ENCODE peak calls at places on chromosomes 1 and 21, in nine cellular contexts. H is left ventricle myocardium inferior, X is foreskin fibroblast, Y is HFFc6, B is D721Med, F is nephron progenitor cell, I is thyroid gland, A is coronary artery, L is RWPE2. S is an unnamed sample.

GRCh38 chr1:84570436-84571149 is 3.6 kb downstream of the CTBS start:
- DNase-seq in I (no peak), B (no peak), X (no peak), A (no peak), L (no peak), Y (peak), H (no peak), F (no peak), S (no peak)

GRCh38 chr1:209621329-209621728 is 30.9 kb downstream of the LAMB3 start:
- DNase-seq in F (no peak), L (no peak), B (no peak), X (no peak), I (peak), H (no peak), A (no peak), Y (no peak), S (no peak)

GRCh38 chr1:221104596-221104995 is 225.4 kb downstream of the HLX start:
- DNase-seq in X (no peak), B (no peak), H (no peak), F (no peak), Y (no peak), I (no peak), L (no peak), A (no peak), S (no peak)

GRCh38 chr1:77900687-77901293 is 12.4 kb downstream of the NEXN start:
- DNase-seq in X (peak), Y (peak), F (peak), I (peak), B (no peak), L (no peak), A (no peak), H (no peak), S (no peak)

GRCh38 chr21:41011968-41012367 is 156.0 kb upstream of the BACE2 start:
- DNase-seq in I (no peak), B (no peak), Y (no peak), L (no peak), H (no peak), F (no peak), X (no peak), A (no peak), S (no peak)

GRCh38 chr1:182269097-182269496 is 122.5 kb downstream of the GLUL start:
- DNase-seq in H (no peak), X (no peak), F (no peak), L (no peak), Y (no peak), A (no peak), I (no peak), B (no peak), S (no peak)

GRCh38 chr1:214660900-214661299 is 57.9 kb downstream of the CENPF start:
- DNase-seq in Y (peak), A (no peak), B (no peak), H (no peak), X (peak), L (no peak), I (peak), F (peak), S (no peak)

GRCh38 chr1:245019904-245020486 is 134.8 kb upstream of the KIF26B start:
- DNase-seq in L (no peak), F (no peak), X (no peak), Y (no peak), A (no peak), B (no peak), H (no peak), I (no peak), S (no peak)

GRCh38 chr21:44872568-44873355 is 728 bp downstream of the PTTG1IP start:
- DNase-seq in L (peak), B (no peak), I (peak), A (peak), Y (peak), X (no peak), F (peak), H (peak), S (peak)

GRCh38 chr1:11045428-11046269 is 1.4 kb downstream of the MASP2 start:
- DNase-seq in Y (no peak), A (no peak), L (no peak), H (no peak), F (peak), B (no peak), I (no peak), X (no peak), S (no peak)

GRCh38 chr1:145947551-145947950 is 10.3 kb downstream of the LIX1L start:
- DNase-seq in Y (no peak), X (no peak), I (no peak), A (no peak), F (no peak), H (no peak), B (no peak), L (no peak), S (no peak)

DNA sequence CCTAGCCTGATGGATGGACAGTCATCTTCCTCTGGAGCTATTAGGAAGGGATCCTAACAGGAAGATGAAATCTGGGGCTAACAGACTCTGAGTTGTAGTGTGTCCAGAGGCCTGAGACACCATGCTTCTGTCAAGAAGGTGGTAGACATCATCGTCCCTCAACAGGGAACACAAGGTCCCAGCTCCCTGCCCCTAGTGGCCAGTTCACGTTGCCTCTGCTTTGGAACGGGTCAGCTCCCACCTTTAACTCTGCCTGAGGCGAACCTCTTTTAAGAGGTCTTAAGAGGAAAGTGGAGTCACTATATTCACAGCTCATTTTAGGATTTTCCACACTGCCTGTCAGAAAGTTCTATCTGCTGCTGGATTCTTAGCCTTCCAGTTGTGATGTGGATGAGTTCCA is 28.3 kb downstream of the LRRC71 start:
- DNase-seq in H (no peak), B (no peak), A (no peak), Y (no peak), X (no peak), I (no peak), F (no peak), L (no peak), S (no peak)
- TF ChIP-seq CTCF in H (no peak), B (no peak), A (no peak), Y (peak), X (peak), I (no peak), F (no peak), L (peak), S (peak)

DNA sequence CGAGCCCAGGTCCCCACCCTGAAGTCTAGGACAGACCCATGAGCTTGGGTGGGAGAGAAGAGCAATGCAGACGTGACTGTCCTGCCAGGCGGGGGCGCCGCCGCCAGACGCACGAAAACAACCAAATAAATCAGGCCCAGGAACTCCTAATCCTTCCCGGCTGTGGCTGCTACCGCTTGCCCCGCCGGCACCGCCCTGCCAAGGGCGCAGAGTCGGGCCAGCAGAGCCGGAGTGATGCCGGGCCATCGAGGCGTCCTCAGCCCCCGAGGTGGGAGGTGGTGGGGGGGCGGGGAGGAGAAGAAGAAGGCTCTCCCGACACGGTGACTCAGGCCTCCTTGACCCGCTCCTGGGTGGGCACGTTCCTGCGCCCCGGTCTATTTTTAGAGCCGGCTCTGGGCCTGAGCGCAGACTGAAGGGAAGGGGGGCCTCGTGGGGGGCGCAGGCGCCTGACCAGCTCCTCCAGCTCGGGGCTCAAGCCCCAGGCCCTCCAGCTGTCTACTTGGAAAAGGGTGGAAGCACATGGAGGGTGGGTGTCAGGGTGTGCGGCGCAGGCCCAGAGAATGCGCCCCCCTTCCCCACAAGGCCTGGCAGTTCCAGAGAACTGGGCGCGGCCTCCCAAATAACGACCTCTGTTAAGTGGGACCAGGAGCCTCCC is 10.8 kb upstream of the COL16A1 start:
- DNase-seq in L (no peak), A (peak), H (peak), Y (peak), I (peak), B (no peak), X (peak), F (peak), S (no peak)
- TF ChIP-seq CTCF in L (no peak), A (no peak), H (peak), Y (peak), I (peak), B (peak), X (no peak), F (peak), S (peak)

GRCh38 chr1:111197598-111198289 is 2.7 kb downstream of the DENND2D start:
- DNase-seq in H (no peak), I (no peak), A (no peak), L (no peak), F (peak), Y (no peak), B (no peak), X (no peak), S (no peak)
- TF ChIP-seq CTCF in H (peak), I (no peak), A (no peak), L (no peak), F (no peak), Y (peak), B (peak), X (peak), S (peak)

GRCh38 chr1:24929091-24929875 is 793 bp downstream of the RUNX3 start:
- DNase-seq in A (no peak), B (no peak), F (peak), Y (no peak), H (no peak), X (no peak), L (no peak), I (no peak), S (no peak)

GRCh38 chr1:24930703-24931480 is 816 bp upstream of the RUNX3 start:
- DNase-seq in Y (no peak), L (no peak), B (no peak), I (no peak), F (peak), X (no peak), H (no peak), A (no peak), S (no peak)

GRCh38 chr1:24931481-24932221 is 1.6 kb upstream of the RUNX3 start:
- DNase-seq in H (no peak), L (no peak), A (no peak), Y (no peak), B (no peak), I (no peak), F (peak), X (no peak), S (no peak)

GRCh38 chr1:24928631-24929090 is 1.4 kb downstream of the RUNX3 start:
- DNase-seq in B (no peak), A (no peak), L (no peak), Y (no peak), H (no peak), X (no peak), F (peak), I (no peak), S (no peak)

DNA sequence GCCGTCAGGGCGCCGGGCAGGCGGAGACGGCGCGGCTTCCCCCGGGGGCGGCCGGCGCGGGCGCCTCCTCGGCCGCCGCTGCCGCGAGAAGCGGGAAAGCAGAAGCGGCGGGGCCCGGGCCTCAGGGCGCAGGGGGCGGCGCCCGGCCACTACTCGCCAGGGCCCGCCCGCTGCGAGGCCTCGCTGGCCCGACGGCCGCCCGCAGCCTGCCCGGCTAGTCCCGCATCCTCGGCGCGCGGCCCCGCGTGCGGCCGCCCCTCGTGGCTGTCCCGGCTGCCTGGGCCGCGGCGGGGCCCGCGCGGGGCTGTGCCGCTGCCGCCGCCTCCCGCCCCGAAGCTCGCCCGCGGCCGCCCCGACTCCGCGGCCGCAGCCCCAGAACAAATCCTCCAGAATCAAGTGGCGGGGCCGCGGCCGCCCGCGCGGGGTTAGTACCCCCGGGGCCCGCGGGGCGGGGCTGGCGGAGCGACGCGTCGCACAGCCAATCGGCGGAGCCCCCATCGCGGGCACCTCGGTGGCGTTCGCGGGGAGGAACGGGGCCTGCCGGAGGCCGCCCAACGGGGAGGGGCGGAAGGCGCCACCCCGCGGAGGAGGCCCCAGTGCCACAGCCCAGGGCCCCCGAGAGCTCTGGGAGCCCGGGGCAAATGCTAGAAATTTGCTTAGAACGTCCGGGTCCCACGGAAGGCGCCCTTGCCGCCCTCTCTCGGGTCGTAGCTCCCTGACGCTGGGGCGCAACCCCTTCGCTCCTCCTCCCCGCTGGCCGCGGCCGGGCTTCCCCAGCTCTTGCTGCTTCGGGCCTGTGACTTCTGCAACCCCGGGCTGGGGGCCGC is at the start of gene RUNX3:
- DNase-seq in X (no peak), A (no peak), F (peak), H (peak), B (peak), Y (no peak), I (peak), L (no peak), S (no peak)
- TF ChIP-seq CTCF in X (no peak), A (no peak), F (no peak), H (no peak), B (no peak), Y (no peak), I (no peak), L (no peak), S (no peak)

GRCh38 chr1:61337037-61337436 is 254.7 kb downstream of the NFIA start:
- DNase-seq in A (no peak), Y (no peak), L (no peak), H (no peak), I (peak), B (no peak), X (no peak), F (no peak), S (no peak)
- TF ChIP-seq CTCF in A (no peak), Y (peak), L (no peak), H (peak), I (peak), B (no peak), X (peak), F (no peak), S (peak)

GRCh38 chr1:45526135-45526644 is 4.5 kb upstream of the PRDX1 start:
- DNase-seq in X (no peak), Y (no peak), F (no peak), B (no peak), I (peak), L (no peak), A (no peak), H (no peak), S (no peak)

GRCh38 chr1:45518910-45519309 is 2.8 kb downstream of the PRDX1 start:
- DNase-seq in X (no peak), Y (no peak), L (no peak), H (no peak), A (no peak), B (no peak), F (no peak), I (peak), S (no peak)

GRCh38 chr1:45516465-45516864 is 5.2 kb downstream of the PRDX1 start:
- DNase-seq in L (no peak), F (no peak), A (no peak), H (no peak), X (no peak), B (no peak), I (no peak), Y (no peak), S (no peak)

GRCh38 chr1:45522324-45523104 is 830 bp upstream of the PRDX1 start:
- DNase-seq in F (no peak), B (no peak), A (no peak), X (peak), Y (peak), H (no peak), L (no peak), I (no peak), S (no peak)

DNA sequence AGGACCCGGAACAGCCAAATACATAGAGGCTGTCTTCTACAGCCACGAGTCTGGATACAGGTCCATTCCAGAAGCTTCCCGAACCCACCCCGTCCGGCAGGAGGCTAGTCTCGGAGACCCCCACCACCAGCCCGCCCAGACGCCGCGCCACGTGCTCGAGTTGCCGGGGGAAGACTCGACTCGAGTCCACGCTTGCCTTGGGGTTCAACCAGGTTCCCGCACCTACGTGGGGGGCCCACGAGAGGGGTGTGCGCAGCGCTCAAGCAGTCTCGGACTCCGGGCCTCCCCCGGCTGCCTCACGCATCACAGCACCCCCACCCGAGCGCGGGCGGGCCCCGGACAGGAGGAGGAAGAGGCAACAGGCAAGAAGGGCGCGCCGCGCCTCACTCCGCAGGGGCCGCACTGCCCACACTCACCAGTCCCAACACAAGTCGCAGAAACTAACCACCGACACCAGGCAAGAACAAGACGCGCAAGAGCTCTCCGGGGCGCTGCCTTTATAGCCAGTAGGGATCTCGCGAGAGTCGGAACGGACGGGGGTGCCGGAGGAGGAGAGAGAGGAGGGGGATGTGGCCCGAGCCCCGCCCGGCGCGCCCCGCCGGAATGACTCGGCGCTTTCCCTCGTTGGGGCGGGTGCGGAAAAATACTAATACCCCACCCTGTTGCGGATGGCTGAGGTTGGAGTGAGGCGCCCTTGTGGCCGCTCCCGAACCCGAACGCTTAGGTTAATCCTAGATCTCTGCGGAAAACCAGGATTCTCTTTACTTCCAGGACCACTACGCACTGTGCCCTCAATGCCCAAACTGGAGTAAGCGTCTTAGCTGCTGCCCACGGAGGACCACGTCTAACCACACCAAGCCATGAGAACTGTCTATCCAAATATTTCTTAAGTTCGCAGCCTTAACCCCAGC is at the start of gene PRDX1:
- DNase-seq in A (peak), B (peak), L (peak), Y (peak), H (peak), F (peak), I (peak), X (peak), S (peak)
- TF ChIP-seq CTCF in A (no peak), B (no peak), L (no peak), Y (peak), H (no peak), F (no peak), I (peak), X (no peak), S (peak)

GRCh38 chr1:19169642-19170041 is 40.4 kb downstream of the UBR4 start:
- DNase-seq in B (no peak), L (no peak), Y (peak), I (no peak), X (peak), A (no peak), H (no peak), F (no peak), S (no peak)
- TF ChIP-seq CTCF in B (no peak), L (no peak), Y (no peak), I (no peak), X (no peak), A (no peak), H (no peak), F (no peak), S (no peak)

GRCh38 chr1:41476807-41477361 is 7.6 kb downstream of the EDN2 start:
- DNase-seq in H (no peak), Y (no peak), L (no peak), B (no peak), A (no peak), I (peak), X (no peak), F (no peak), S (peak)
- TF ChIP-seq CTCF in H (no peak), Y (no peak), L (no peak), B (no peak), A (no peak), I (no peak), X (no peak), F (no peak), S (no peak)

GRCh38 chr1:94980049-94980908 is 53.4 kb upstream of the CNN3 start:
- DNase-seq in F (no peak), B (no peak), L (no peak), H (no peak), I (no peak), A (no peak), Y (peak), X (peak), S (no peak)
- TF ChIP-seq CTCF in F (no peak), B (no peak), L (no peak), H (no peak), I (no peak), A (no peak), Y (no peak), X (no peak), S (no peak)

GRCh38 chr1:193210991-193211390 is 24.6 kb upstream of the B3GALT2 start:
- DNase-seq in I (no peak), H (no peak), L (no peak), X (no peak), B (no peak), F (no peak), Y (no peak), A (no peak), S (no peak)
- TF ChIP-seq CTCF in I (no peak), H (no peak), L (no peak), X (no peak), B (no peak), F (no peak), Y (no peak), A (no peak), S (no peak)

S was measured in chondrocyte.